ENCODE peak calls at places on chromosomes 6 and 20, in six cellular contexts. Z is GM12891, M is GM12878, A is HepG2, F is H1, V is K562. U is an unnamed sample.

GRCh38 chr6:61886608-61887259 is 399.3 kb downstream of the KHDRBS2 start:
- DNase-seq in A (peak), F (no peak), V (no peak), Z (no peak), M (no peak), U (no peak)

GRCh38 chr6:72931325-72931903 is 293.9 kb downstream of the KHDC1L start:
- DNase-seq in V (no peak), F (no peak), Z (no peak), A (no peak), M (no peak), U (no peak)

GRCh38 chr6:106724337-106724736 is 95.0 kb downstream of the QRSL1 start:
- DNase-seq in F (no peak), M (no peak), A (no peak), Z (no peak), V (no peak), U (no peak)

GRCh38 chr6:170407200-170407599 is 100.6 kb downstream of the FAM120B start:
- DNase-seq in M (no peak), A (no peak), Z (no peak), F (no peak), V (no peak), U (no peak)

GRCh38 chr20:58433759-58434158 is 44.7 kb downstream of the VAPB start:
- DNase-seq in Z (no peak), M (no peak), F (no peak), V (peak), A (no peak), U (no peak)

GRCh38 chr20:47335251-47336012 is 21.1 kb downstream of the ZMYND8 start:
- DNase-seq in V (no peak), F (no peak), A (no peak), Z (no peak), M (no peak), U (no peak)

GRCh38 chr6:35051393-35051792 is 89.7 kb downstream of the TCP11 start:
- DNase-seq in V (no peak), F (no peak), Z (no peak), A (no peak), M (no peak), U (no peak)

GRCh38 chr20:46222521-46223007 is 85.7 kb downstream of the CDH22 start:
- DNase-seq in M (no peak), V (no peak), A (no peak), F (peak), Z (no peak), U (no peak)

GRCh38 chr6:147759088-147759487 is 250.6 kb downstream of the SAMD5 start:
- DNase-seq in V (no peak), A (no peak), F (no peak), M (no peak), Z (no peak), U (no peak)

GRCh38 chr6:138372711-138373463 is 4.8 kb upstream of the SMIM28 start:
- DNase-seq in A (no peak), V (peak), F (no peak), Z (no peak), M (no peak), U (no peak)

GRCh38 chr6:19804362-19805145 is 32.6 kb upstream of the ID4 start:
- DNase-seq in Z (peak), F (peak), V (peak), M (no peak), A (peak), U (peak)

GRCh38 chr6:37210313-37210898 is 40.5 kb downstream of the PIM1 start:
- DNase-seq in Z (peak), V (peak), A (peak), F (peak), M (peak), U (peak)

GRCh38 chr20:62623488-62624324 is 18.6 kb upstream of the SLCO4A1 start:
- DNase-seq in A (peak), M (peak), Z (peak), F (peak), V (peak), U (peak)

GRCh38 chr20:58690851-58691250 is 1.7 kb upstream of the NPEPL1 start:
- DNase-seq in V (no peak), Z (no peak), A (no peak), F (peak), M (no peak), U (no peak)

GRCh38 chr6:170057034-170057734 is 233.7 kb downstream of the DLL1 start:
- DNase-seq in Z (no peak), F (peak), A (no peak), M (no peak), V (no peak), U (no peak)

GRCh38 chr6:135586388-135586787 is 88.8 kb upstream of the AHI1 start:
- DNase-seq in V (no peak), A (no peak), M (no peak), F (no peak), Z (no peak), U (no peak)

GRCh38 chr6:109693128-109693527 is 2.0 kb downstream of the FIG4 start:
- DNase-seq in M (no peak), Z (no peak), V (no peak), A (no peak), F (no peak), U (no peak)

GRCh38 chr20:13333793-13334192 is 112.7 kb downstream of the ISM1 start:
- DNase-seq in M (no peak), F (no peak), Z (no peak), A (no peak), V (no peak), U (no peak)

GRCh38 chr6:44315506-44315905 is 2.4 kb upstream of the AARS2 start:
- DNase-seq in Z (no peak), F (no peak), M (no peak), V (no peak), A (no peak), U (no peak)

GRCh38 chr6:163759542-163759941 is 345.0 kb downstream of the QKI start:
- DNase-seq in Z (no peak), V (no peak), F (no peak), M (no peak), A (no peak), U (no peak)

GRCh38 chr20:48397689-48398005 is 430.2 kb downstream of the PREX1 start:
- DNase-seq in V (no peak), F (no peak), M (no peak), A (no peak), Z (no peak), U (no peak)

GRCh38 chr20:17856837-17857605 is 111.6 kb downstream of the SNX5 start:
- DNase-seq in Z (no peak), A (no peak), M (no peak), V (no peak), F (no peak), U (no peak)

GRCh38 chr6:165663736-165664552 is 903 bp upstream of the PDE10A start:
- DNase-seq in F (peak), Z (no peak), M (no peak), A (no peak), V (no peak), U (no peak)

GRCh38 chr20:17559338-17559737 is 10.5 kb upstream of the DSTN start:
- DNase-seq in F (peak), Z (no peak), M (no peak), A (no peak), V (no peak), U (no peak)

GRCh38 chr20:8639112-8639778 is 429.6 kb upstream of the PLCB4 start:
- DNase-seq in Z (no peak), A (no peak), M (no peak), V (no peak), F (no peak), U (no peak)

GRCh38 chr6:47276377-47276776 is 33.3 kb downstream of the TNFRSF21 start:
- DNase-seq in Z (no peak), V (no peak), F (no peak), M (no peak), A (no peak), U (no peak)
- TF ChIP-seq TAF1 in Z (no peak), V (no peak), F (no peak), M (no peak), A (no peak), U (no peak)

DNA sequence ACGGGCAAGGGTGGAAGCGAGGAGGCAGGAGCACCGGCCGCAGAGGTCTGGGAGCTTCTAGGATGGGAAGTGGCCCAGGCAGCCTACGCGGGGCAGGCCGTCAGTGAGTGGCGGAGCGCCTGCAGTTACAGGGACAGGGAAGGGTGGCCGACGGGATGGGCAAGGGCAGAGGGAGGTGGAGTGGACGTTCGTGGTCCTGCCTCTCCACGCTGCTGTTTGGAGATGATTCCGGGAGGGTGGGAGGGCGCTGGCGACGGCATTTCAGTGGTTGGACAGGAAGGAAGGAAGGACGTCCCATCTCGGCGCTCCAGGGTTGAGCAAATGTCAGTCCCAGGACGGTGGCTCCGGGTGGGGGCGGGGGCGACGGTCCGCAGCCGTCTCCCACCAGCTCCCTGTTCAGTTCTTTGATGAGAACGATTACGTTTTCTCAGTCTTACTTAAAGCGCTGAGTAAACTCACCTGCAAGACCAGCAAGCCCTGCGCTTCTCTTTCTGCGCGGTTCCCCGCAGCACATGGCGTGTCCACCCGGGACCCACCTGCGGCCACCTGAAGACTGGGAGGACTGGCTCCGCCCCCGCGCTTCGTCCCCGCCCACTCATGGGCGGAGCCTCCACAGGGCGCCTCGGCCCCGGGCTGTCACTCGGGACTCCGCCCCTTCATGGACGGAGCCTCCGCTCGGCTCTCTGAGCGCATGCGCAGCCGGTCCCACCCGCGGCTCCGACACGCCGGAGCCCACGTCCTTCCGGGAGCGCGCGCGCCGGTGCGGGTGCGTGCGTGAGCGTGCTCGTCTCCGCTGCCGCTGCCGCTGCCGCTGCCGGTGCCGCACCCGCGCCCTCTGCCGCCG is at the start of gene DNAJC5:
- DNase-seq in M (peak), V (peak), Z (peak), A (peak), F (peak), U (peak)
- TF ChIP-seq POLR2A in M (peak), V (no peak), Z (no peak), A (peak), F (no peak), U (no peak)

DNA sequence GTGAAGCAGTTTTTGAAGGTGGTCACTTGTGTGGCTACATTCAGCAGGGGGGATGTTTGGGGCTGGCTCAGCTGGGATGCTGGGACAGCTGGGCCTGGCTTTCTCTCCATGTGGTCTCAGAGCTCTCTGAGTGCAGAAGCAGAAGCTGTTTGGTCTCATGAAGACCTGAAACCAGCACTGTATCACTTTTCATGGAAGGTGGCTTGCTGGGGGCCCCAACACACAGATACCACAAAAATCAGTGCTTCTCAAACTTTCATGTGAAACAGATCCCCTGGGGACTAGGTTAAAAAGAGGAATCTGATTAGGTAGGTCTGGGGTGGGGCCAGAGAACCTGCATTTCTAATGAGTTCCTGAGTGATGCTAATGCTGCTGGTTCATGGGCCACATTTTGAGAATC is 347.3 kb downstream of the DHX35 start:
- DNase-seq in F (no peak), Z (no peak), V (no peak), M (no peak), A (no peak), U (no peak)
- TF ChIP-seq POLR2AphosphoS5 in F (no peak), Z (no peak), V (no peak), M (no peak), A (no peak), U (no peak)

GRCh38 chr6:52664185-52664990 is 6.5 kb upstream of the TMEM14A start:
- DNase-seq in M (peak), V (peak), Z (peak), A (peak), F (peak), U (peak)
- TF ChIP-seq TAF1 in M (peak), V (peak), Z (peak), A (peak), F (peak), U (peak)

DNA sequence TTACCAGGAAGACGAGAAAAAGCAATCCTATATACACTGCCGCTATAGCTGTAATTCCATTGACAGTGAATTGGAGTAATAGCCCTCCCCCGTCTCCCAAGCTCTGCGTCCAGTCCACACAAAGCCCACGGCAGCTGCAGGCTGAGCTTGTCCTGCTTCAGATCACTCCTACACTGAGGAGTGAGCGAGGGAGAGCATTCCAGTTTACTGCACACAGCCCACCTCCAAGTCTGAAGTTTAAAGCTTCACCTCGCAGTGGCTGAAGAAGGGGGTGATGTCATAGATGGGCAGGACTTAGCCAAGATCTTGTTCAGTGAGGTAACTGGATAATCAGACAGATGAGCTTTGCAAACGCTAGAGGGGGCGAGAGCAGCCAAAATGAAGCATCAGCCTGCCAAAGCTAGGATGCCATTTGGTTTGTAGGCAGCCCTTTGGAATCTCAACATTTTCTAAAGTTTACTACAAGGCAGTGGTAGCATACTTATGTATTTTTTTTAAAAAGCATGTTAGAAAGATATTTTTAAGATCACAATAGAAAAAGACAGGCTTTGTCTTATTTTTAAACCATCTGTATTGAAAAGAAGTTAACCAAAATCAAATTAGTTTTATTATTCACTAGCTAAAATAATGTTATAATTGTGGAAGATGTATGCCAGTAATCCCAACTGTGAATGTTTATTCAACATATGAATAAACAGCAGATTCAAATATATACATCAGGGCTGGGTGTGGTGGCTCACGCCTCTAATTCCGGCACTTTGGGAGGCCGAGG is at the start of gene FLRT3:
- DNase-seq in V (no peak), F (peak), M (peak), Z (peak), A (peak), U (no peak)
- TF ChIP-seq POLR2A in V (no peak), F (no peak), M (no peak), Z (no peak), A (no peak), U (no peak)

GRCh38 chr6:85675030-85675819 is 32.5 kb upstream of the SYNCRIP start:
- DNase-seq in V (no peak), Z (no peak), A (no peak), M (no peak), F (no peak), U (no peak)
- TF ChIP-seq POLR2AphosphoS5 in V (peak), Z (peak), A (no peak), M (peak), F (peak), U (peak)

GRCh38 chr6:150880336-150880735 is 14.8 kb downstream of the MTHFD1L start:
- DNase-seq in M (no peak), V (no peak), F (no peak), Z (no peak), A (no peak), U (no peak)

GRCh38 chr6:150883521-150883920 is 18.0 kb downstream of the MTHFD1L start:
- DNase-seq in V (no peak), Z (no peak), F (no peak), A (no peak), M (no peak), U (no peak)

GRCh38 chr6:150877928-150878327 is 12.4 kb downstream of the MTHFD1L start:
- DNase-seq in A (peak), F (no peak), V (no peak), M (no peak), Z (no peak), U (no peak)

GRCh38 chr6:150878347-150879213 is 13.1 kb downstream of the MTHFD1L start:
- DNase-seq in M (no peak), F (no peak), Z (no peak), V (no peak), A (peak), U (no peak)

GRCh38 chr6:150881911-150882481 is 16.5 kb downstream of the MTHFD1L start:
- DNase-seq in M (no peak), A (peak), V (no peak), F (no peak), Z (no peak), U (no peak)
- TF ChIP-seq TAF1 in M (no peak), A (no peak), V (no peak), F (no peak), Z (no peak), U (no peak)

U was measured in GM12892.